ENCODE peak calls at places on chromosomes 2 and 18, in seven cellular contexts. Z is T-cell, N is T-helper 2 cell, T is pons, H is ACHN, D is upper lobe of right lung, E is iPS-NIHi11. F is an unnamed sample.

GRCh38 chr18:79961527-79962291 is 2.7 kb upstream of the HSBP1L1 start:
- DNase-seq in Z (no peak), N (no peak), D (peak), H (no peak), T (no peak), E (no peak), F (no peak)

GRCh38 chr2:197308635-197309368 is 1.8 kb downstream of the ANKRD44 start:
- DNase-seq in D (no peak), E (no peak), H (no peak), Z (no peak), N (no peak), T (peak), F (no peak)

GRCh38 chr2:167292430-167293171 is 404.3 kb downstream of the XIRP2 start:
- DNase-seq in D (peak), Z (peak), N (peak), T (peak), H (peak), E (peak), F (peak)

GRCh38 chr2:72913531-72914225 is 3.6 kb upstream of the EMX1 start:
- DNase-seq in T (no peak), H (peak), D (no peak), Z (no peak), E (no peak), N (no peak), F (no peak)

GRCh38 chr2:3204031-3204430 is 173.6 kb downstream of the EIPR1 start:
- DNase-seq in N (no peak), D (no peak), H (no peak), E (no peak), Z (no peak), T (no peak), F (no peak)

GRCh38 chr2:29187926-29188325 is 72.7 kb downstream of the CLIP4 start:
- DNase-seq in H (no peak), Z (no peak), D (no peak), T (no peak), E (no peak), N (no peak), F (no peak)

GRCh38 chr2:236626391-236627150 is 56.9 kb downstream of the ACKR3 start:
- DNase-seq in D (no peak), Z (no peak), H (no peak), T (peak), E (no peak), N (no peak), F (no peak)

GRCh38 chr2:48444404-48444803 is 85.5 kb upstream of the STON1 start:
- DNase-seq in N (no peak), T (no peak), Z (no peak), H (no peak), D (no peak), E (no peak), F (no peak)

GRCh38 chr18:58533771-58534170 is 95.1 kb downstream of the ALPK2 start:
- DNase-seq in N (no peak), H (peak), D (no peak), Z (no peak), E (no peak), T (no peak), F (no peak)

GRCh38 chr2:226796012-226796839 is 3.4 kb downstream of the IRS1 start:
- DNase-seq in N (no peak), E (no peak), H (no peak), T (no peak), D (no peak), Z (no peak), F (no peak)

GRCh38 chr2:28408764-28409599 is 16.3 kb downstream of the FOSL2 start:
- DNase-seq in H (peak), E (no peak), D (peak), Z (peak), N (peak), T (no peak), F (no peak)

GRCh38 chr2:241686649-241687425 is at the start of gene DTYMK:
- DNase-seq in T (peak), E (peak), H (peak), N (peak), D (peak), Z (peak), F (peak)

GRCh38 chr18:77749189-77749588 is 499.5 kb downstream of the GALR1 start:
- DNase-seq in H (peak), E (peak), T (no peak), Z (no peak), N (no peak), D (no peak), F (no peak)

GRCh38 chr18:6938003-6938402 is 179.6 kb downstream of the LAMA1 start:
- DNase-seq in T (no peak), N (no peak), D (no peak), H (no peak), Z (no peak), E (no peak), F (no peak)

GRCh38 chr2:37348155-37348554 is 3.7 kb downstream of the QPCT start:
- DNase-seq in H (no peak), E (no peak), Z (no peak), T (no peak), N (no peak), D (no peak), F (no peak)

GRCh38 chr2:118058979-118059378 is 29.3 kb upstream of the INSIG2 start:
- DNase-seq in N (no peak), Z (no peak), D (no peak), T (no peak), E (no peak), H (no peak), F (no peak)

GRCh38 chr18:24766376-24766775 is 305.9 kb downstream of the HRH4 start:
- DNase-seq in T (no peak), Z (no peak), N (no peak), E (no peak), D (no peak), H (no peak), F (no peak)

GRCh38 chr2:64535024-64535423 is 10.9 kb downstream of the AFTPH start:
- DNase-seq in Z (no peak), N (no peak), D (no peak), E (no peak), T (no peak), H (no peak), F (no peak)

GRCh38 chr2:160756481-160756880 is 262.9 kb upstream of the RBMS1 start:
- DNase-seq in H (no peak), T (no peak), N (no peak), Z (no peak), D (no peak), E (no peak), F (no peak)

GRCh38 chr18:78699516-78699915 is 280.1 kb upstream of the SALL3 start:
- DNase-seq in E (no peak), N (no peak), Z (no peak), D (no peak), T (no peak), H (no peak), F (no peak)

GRCh38 chr2:170930132-170931109 is 1.4 kb downstream of the GORASP2 start:
- DNase-seq in N (peak), D (no peak), H (peak), T (peak), E (peak), Z (peak), F (peak)

GRCh38 chr18:48337053-48337452 is 72.1 kb downstream of the ZBTB7C start:
- DNase-seq in D (no peak), H (no peak), E (no peak), Z (no peak), N (no peak), T (no peak), F (no peak)

GRCh38 chr2:144530596-144530995 is 10.7 kb upstream of the ZEB2 start:
- DNase-seq in H (no peak), N (no peak), E (no peak), T (no peak), D (no peak), Z (no peak), F (no peak)

GRCh38 chr2:61277756-61278155 is 115.8 kb downstream of the C2orf74 start:
- DNase-seq in E (no peak), Z (no peak), D (no peak), T (no peak), N (no peak), H (no peak), F (no peak)

GRCh38 chr2:14427982-14428567 is 204.4 kb upstream of the LRATD1 start:
- DNase-seq in T (peak), E (no peak), N (no peak), D (no peak), H (no peak), Z (no peak), F (no peak)

GRCh38 chr2:106886916-106887758 is 1.2 kb upstream of the ST6GAL2 start:
- DNase-seq in E (peak), T (no peak), N (no peak), H (no peak), Z (no peak), D (peak), F (no peak)

GRCh38 chr18:75135158-75135725 is 73.7 kb downstream of the PTGR3 start:
- DNase-seq in T (no peak), E (no peak), Z (no peak), H (no peak), N (no peak), D (no peak), F (no peak)